ENCODE peak calls at places on chromosomes 7 and 10, in six cellular contexts. N, O, Z, C, A and X are unnamed samples.

GRCh38 chr7:28192786-28193581 is 12.4 kb upstream of the JAZF1 start:
- DNase-seq in N (no peak), O (no peak), Z (peak; percentile 43), C (no peak), A (no peak), X (no peak)

GRCh38 chr10:44935201-44935960 is 24.2 kb upstream of the RASSF4 start:
- DNase-seq in N (no peak), O (peak; percentile 79), Z (peak; percentile 72), C (no peak), A (no peak), X (no peak)

GRCh38 chr7:87785368-87785995 is 90.7 kb downstream of the SLC25A40 start:
- DNase-seq in N (no peak), O (no peak), Z (no peak), C (no peak), A (no peak), X (no peak)

GRCh38 chr7:100351657-100352058 is 6.3 kb upstream of the PILRB start:
- DNase-seq in N (no peak), O (no peak), Z (no peak), C (no peak), A (no peak), X (no peak)

GRCh38 chr7:16484453-16485158 is 19.1 kb upstream of the SOSTDC1 start:
- DNase-seq in N (no peak), O (peak; percentile 92), Z (peak; percentile 78), C (no peak), A (no peak), X (peak; percentile 54)

GRCh38 chr7:47941136-47941844 is 7.0 kb downstream of the PKD1L1 start:
- DNase-seq in N (no peak), O (peak; percentile 58), Z (peak; percentile 90), C (no peak), A (no peak), X (peak; percentile 77)

GRCh38 chr10:124653811-124654651 is 90.1 kb downstream of the FAM53B start:
- DNase-seq in N (no peak), O (peak; percentile 88), Z (no peak), C (no peak), A (no peak), X (peak; percentile 58)

GRCh38 chr10:124685251-124685650 is 58.9 kb downstream of the FAM53B start:
- DNase-seq in N (no peak), O (no peak), Z (no peak), C (no peak), A (no peak), X (no peak)

GRCh38 chr7:47693161-47693740 is 111.3 kb upstream of the TNS3 start:
- DNase-seq in N (no peak), O (peak; percentile 58), Z (no peak), C (no peak), A (no peak), X (no peak)

DNA sequence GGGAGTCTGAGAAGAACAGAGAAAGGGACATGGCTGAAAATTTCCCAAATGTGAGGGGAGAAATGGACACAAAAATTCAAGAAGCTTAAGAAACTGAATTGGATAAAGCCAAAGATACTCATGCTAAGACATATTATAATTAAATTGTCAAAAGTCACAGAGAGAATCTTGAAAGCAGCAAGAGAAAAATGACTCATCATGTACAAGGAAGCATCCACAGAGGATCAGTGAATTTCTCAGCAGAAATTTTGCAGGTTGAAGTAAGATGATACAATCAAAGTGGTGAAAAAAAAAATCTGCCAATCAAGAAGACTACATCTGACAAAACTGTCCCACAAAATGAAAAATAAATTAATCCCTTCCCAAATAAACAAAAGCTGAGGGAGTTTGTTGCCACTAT is 56.8 kb downstream of the MPP7 start:
- DNase-seq in N (no peak), O (no peak), Z (no peak), C (no peak), A (no peak), X (no peak)
- H3K27ac ChIP-seq in N (no peak overlapping the region), O (no peak overlapping the region), Z (no peak overlapping the region), C (no peak overlapping the region), A (no peak overlapping the region), X (no peak overlapping the region)

GRCh38 chr10:86870679-86871078 is 86.7 kb downstream of the MMRN2 start:
- DNase-seq in N (no peak), O (no peak), Z (no peak), C (no peak), A (no peak), X (no peak)

GRCh38 chr10:86872757-86873156 is 84.7 kb downstream of the MMRN2 start:
- DNase-seq in N (no peak), O (no peak), Z (peak; percentile 66), C (peak; percentile 38), A (no peak), X (no peak)

GRCh38 chr10:86867149-86867548 is 90.3 kb downstream of the MMRN2 start:
- DNase-seq in N (no peak), O (no peak), Z (no peak), C (no peak), A (no peak), X (no peak)

GRCh38 chr10:86868353-86868752 is 89.1 kb downstream of the MMRN2 start:
- DNase-seq in N (no peak), O (no peak), Z (peak; percentile 16), C (peak; percentile 80), A (no peak), X (no peak)

GRCh38 chr10:86871563-86872183 is 85.7 kb downstream of the MMRN2 start:
- DNase-seq in N (no peak), O (no peak), Z (no peak), C (no peak), A (no peak), X (no peak)
- H3K27ac ChIP-seq in N (no peak overlapping the region), O (no peak overlapping the region), Z (no peak overlapping the region), C (no peak overlapping the region), A (no peak overlapping the region), X (no peak overlapping the region)

GRCh38 chr7:143390098-143390772 is 9.1 kb downstream of the ZYX start:
- DNase-seq in N (no peak), O (no peak), Z (no peak), C (no peak), A (no peak), X (no peak)
- H3K27ac ChIP-seq in N (no peak overlapping the region), O (no peak overlapping the region), Z (no peak overlapping the region), C (no peak overlapping the region), A (peak overlapping the region; percentile 98), X (peak overlapping the region; percentile 78)

DNA sequence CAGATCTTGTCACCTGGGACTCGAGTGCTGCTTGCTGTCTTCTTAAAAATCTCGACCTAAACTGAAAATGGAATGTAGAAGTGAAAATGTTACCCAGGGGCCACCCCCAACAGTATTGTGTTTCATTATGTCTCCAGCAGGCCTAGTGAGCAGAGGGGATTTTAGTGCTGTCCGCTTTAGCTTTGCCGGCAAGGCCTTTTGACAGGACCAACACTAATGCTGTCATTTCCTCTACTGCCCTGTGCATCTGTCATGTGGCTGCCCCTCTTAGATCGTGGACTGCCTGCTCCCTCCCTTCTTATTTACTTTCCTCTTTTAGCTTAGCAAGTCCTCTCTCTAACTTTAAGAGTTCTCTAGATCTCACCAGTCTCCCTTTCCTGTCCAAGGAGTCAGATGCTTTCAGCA is 639.9 kb downstream of the AUTS2 start:
- DNase-seq in N (no peak), O (no peak), Z (no peak), C (peak; percentile 79), A (no peak), X (no peak)
- H3K27ac ChIP-seq in N (no peak overlapping the region), O (no peak overlapping the region), Z (no peak overlapping the region), C (peak overlapping the region; percentile 69), A (no peak overlapping the region), X (no peak overlapping the region)

DNA sequence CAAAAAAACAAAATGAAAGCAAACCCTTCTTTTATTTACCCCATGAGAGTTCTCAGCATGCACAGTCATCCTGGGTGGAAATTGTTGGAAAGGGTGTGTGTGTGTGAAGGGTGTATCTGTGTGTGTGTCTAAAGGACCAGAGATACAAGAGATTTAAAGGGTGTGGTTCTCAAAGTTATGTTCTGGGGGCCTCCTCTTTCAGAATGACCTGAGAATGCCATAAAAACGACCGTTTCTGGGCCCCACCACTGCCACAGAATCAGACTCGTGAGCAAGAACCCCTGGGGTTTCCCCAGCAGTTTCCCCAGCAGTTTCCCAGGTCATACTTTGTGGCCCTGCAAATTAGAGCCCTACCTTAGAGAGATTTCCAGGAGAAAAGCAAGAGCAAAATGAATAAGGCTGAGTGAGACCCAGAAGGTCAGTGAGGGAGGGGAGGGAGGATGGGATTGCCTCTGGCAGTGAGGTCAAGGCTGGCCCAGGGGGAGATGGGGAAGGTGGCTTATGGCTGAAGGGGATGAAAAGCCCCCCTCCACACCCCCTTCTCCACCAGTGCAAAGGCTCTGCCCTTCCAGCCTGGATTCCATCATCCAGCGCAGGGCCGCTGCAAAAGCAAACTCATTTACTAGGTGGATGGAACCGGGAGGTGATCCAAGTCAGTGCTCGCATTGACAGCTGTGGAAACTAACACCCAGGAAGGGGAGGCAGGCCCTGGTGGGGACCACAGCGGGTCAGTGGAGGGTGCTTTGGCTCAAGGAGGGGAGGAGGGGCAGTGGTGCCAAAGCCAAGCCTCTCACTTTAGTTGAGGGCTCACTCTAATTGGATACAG is 10.2 kb downstream of the PYROXD2 start:
- DNase-seq in N (no peak), O (peak; percentile 75), Z (no peak), C (no peak), A (no peak), X (peak; percentile 54)
- H3K27ac ChIP-seq in N (no peak overlapping the region), O (peak overlapping the region; percentile 60), Z (peak overlapping the region; percentile 59), C (no peak overlapping the region), A (no peak overlapping the region), X (peak overlapping the region; percentile 64)

DNA sequence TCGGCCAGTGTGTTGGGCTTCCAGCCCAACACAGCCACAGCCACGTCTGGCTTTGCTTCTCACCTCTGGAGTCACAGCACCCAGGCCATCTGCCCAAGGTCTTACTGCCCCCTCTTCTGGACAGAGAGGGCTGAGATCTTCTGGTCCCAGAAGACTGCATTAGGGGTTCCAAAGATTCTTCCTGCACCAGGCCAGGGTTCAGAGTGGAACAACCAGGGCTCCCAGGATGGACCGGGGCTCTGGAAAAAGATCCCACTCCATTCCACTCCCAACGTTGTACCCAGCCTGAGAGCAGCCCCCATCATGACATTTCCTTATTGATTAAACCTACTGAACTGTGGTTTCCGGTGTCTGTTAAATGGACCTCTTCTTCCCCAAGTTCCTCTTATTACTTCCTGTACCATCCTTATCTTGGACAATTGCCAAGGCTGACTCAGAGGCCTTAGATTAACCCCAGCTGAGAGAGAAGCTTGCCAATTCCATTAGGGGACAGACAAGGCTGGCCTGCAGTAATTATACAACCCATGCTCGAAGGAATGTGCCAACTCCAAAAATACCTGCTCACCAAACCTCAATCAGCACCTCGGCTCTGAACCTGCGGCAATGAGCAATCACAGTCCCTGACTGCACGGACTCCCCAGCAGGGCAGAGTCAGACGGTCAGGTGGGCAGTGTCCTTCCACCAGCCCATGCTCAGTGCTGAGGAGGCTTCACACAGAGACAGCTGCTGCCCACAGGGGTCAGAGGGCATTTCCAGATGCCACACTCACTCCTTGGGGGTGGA is 47.9 kb upstream of the NPFFR1 start:
- DNase-seq in N (no peak), O (peak; percentile 95), Z (peak; percentile 90), C (peak; percentile 35), A (no peak), X (peak; percentile 99)
- H3K27ac ChIP-seq in N (no peak overlapping the region), O (no peak overlapping the region), Z (no peak overlapping the region), C (no peak overlapping the region), A (no peak overlapping the region), X (peak overlapping the region; percentile 72)

GRCh38 chr10:116888380-116889055 is 39.2 kb downstream of the ENO4 start:
- DNase-seq in N (no peak), O (peak; percentile 91), Z (peak; percentile 80), C (no peak), A (peak; percentile 61), X (peak; percentile 92)
- H3K27ac ChIP-seq in N (no peak overlapping the region), O (no peak overlapping the region), Z (no peak overlapping the region), C (no peak overlapping the region), A (no peak overlapping the region), X (peak overlapping the region; percentile 79)

GRCh38 chr10:33186150-33186549 is 148.3 kb downstream of the NRP1 start:
- DNase-seq in N (no peak), O (no peak), Z (no peak), C (no peak), A (no peak), X (no peak)
- H3K27ac ChIP-seq in N (no peak overlapping the region), O (no peak overlapping the region), Z (no peak overlapping the region), C (no peak overlapping the region), A (no peak overlapping the region), X (no peak overlapping the region)